ENCODE peak calls at places on chromosomes 16 and 17, in four cellular contexts. M is GM12878, V is endothelial cell of umbilical vein, A is HCT116. Q is an unnamed sample.

GRCh38 chr17:19017401-19017800 is 12.8 kb upstream of the FAM83G start:
- DNase-seq in A (no peak), V (no peak), M (no peak), Q (no peak)

GRCh38 chr17:17096438-17097178 is 54.4 kb downstream of the MPRIP start:
- DNase-seq in M (no peak), A (no peak), V (no peak), Q (no peak)

GRCh38 chr17:15742051-15742795 is 10.1 kb downstream of the TBC1D26 start:
- DNase-seq in M (no peak), A (no peak), V (no peak), Q (no peak)

GRCh38 chr16:31093132-31093703 is 1.4 kb downstream of the VKORC1 start:
- DNase-seq in M (no peak), V (no peak), A (no peak), Q (peak; percentile 51)

GRCh38 chr16:57401943-57402640 is 2.5 kb upstream of the CCL17 start:
- DNase-seq in A (no peak), V (no peak), M (no peak), Q (peak; percentile 38)

GRCh38 chr16:27230562-27230991 is 27.3 kb downstream of the KDM8 start:
- DNase-seq in V (no peak), A (no peak), M (no peak), Q (peak; percentile 19)

GRCh38 chr17:63611354-63611753 is 10.7 kb downstream of the TACO1 start:
- DNase-seq in M (no peak), V (no peak), A (no peak), Q (no peak)

GRCh38 chr17:77472837-77473214 is 332.1 kb downstream of the SEC14L1 start:
- DNase-seq in A (no peak), M (no peak), V (no peak), Q (no peak)

GRCh38 chr17:81401727-81402529 is 6.7 kb downstream of the BAHCC1 start:
- DNase-seq in M (no peak), V (peak; percentile 41), A (no peak), Q (peak; percentile 68)

GRCh38 chr17:77449908-77450741 is 309.4 kb downstream of the SEC14L1 start:
- DNase-seq in V (no peak), A (no peak), M (no peak), Q (peak; percentile 62)

GRCh38 chr17:40915199-40915661 is 22.2 kb downstream of the KRT23 start:
- DNase-seq in V (peak; percentile 3), M (peak; percentile 13), A (peak; percentile 92), Q (no peak)

GRCh38 chr17:64534187-64534586 is 27.4 kb downstream of the CEP95 start:
- DNase-seq in M (no peak), V (peak; percentile 44), A (no peak), Q (no peak)

GRCh38 chr17:8087075-8087941 is at the start of gene ALOX12B:
- DNase-seq in M (no peak), V (no peak), A (no peak), Q (no peak)

GRCh38 chr17:56834380-56835258 is 668 bp downstream of the DGKE start:
- DNase-seq in A (no peak), M (peak; percentile 31), V (peak; percentile 51), Q (peak; percentile 65)

GRCh38 chr16:10923146-10923649 is 19.1 kb downstream of the DEXI start:
- DNase-seq in M (no peak), A (no peak), V (no peak), Q (peak; percentile 11)

GRCh38 chr17:70181866-70182265 is 12.5 kb downstream of the KCNJ2 start:
- DNase-seq in A (no peak), M (no peak), V (peak; percentile 13), Q (no peak)

GRCh38 chr16:80899804-80900592 is 95.6 kb upstream of the CDYL2 start:
- DNase-seq in V (peak; percentile 90), M (no peak), A (no peak), Q (no peak)

GRCh38 chr16:51343411-51343810 is 192.3 kb upstream of the SALL1 start:
- DNase-seq in A (no peak), V (no peak), M (no peak), Q (no peak)

GRCh38 chr17:17900615-17901520 is 64.1 kb upstream of the SREBF1 start:
- DNase-seq in V (peak; percentile 89), M (no peak), A (peak; percentile 78), Q (no peak)

GRCh38 chr17:38873646-38874380 is 4.0 kb downstream of the LASP1 start:
- DNase-seq in M (no peak), V (no peak), A (no peak), Q (no peak)

GRCh38 chr17:44556114-44556853 is 1.0 kb upstream of the FZD2 start:
- DNase-seq in M (peak; percentile 30), A (peak; percentile 19), V (peak; percentile 63), Q (peak; percentile 98)

GRCh38 chr17:70040336-70040735 is 34.7 kb upstream of the KCNJ16 start:
- DNase-seq in V (peak; percentile 94), A (no peak), M (no peak), Q (no peak)

GRCh38 chr17:29215717-29216116 is 30.9 kb upstream of the CRYBA1 start:
- DNase-seq in M (no peak), A (no peak), V (no peak), Q (no peak)

DNA sequence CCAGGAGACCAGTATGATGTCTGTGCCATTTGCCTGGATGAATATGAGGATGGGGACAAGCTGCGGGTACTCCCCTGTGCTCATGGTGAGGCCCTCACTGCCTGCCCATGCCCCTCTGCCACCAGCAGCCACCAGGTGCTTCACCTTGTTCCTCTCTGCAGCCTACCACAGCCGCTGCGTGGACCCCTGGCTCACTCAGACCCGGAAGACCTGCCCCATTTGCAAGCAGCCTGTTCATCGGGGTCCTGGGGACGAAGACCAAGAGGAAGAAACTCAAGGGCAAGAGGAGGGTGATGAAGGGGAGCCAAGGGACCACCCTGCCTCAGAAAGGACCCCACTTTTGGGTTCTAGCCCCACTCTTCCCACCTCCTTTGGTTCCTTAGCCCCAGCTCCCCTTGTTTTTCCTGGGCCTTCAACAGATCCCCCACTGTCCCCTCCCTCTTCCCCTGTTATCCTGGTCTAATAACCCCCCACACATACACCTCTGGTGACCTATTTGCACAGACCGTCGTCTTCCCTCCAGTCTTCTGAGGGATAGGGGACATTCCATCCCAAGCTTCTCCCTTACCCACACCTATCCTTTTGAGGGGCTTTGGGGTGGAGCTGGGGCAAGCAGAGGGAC is 3.7 kb downstream of the PFN1 start:
- DNase-seq in M (no peak), V (no peak), A (no peak), Q (peak; percentile 23)
- TF ChIP-seq POLR2AphosphoS5 in M (peak; percentile 77), V (peak; percentile 53), A (no peak), Q (no peak)

DNA sequence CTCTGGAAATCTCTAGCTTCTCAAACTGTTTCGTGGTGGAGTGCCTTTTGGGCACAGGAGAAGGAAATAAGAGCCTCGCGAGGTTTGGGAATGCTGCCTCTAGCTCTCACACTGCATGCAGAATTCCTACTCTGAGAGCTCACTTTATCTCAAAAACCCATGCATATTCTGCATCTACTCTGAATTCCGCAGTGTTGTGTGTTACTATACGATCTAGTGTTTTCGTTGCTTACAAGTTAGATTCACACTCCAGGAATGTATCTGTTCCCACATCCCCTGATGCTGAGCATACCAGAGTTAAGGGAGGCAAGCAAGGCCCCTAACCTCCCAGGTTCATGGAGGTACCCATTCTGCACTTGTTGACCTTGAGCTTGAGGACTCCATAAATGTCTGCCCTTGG is 462.7 kb downstream of the WWOX start:
- DNase-seq in V (no peak), M (no peak), A (no peak), Q (no peak)
- TF ChIP-seq EZH2 in V (no peak), M (no peak), A (no peak), Q (no peak)

GRCh38 chr16:65120811-65121721 is 797 bp downstream of the CDH11 start:
- DNase-seq in A (no peak), M (no peak), V (peak; percentile 51), Q (peak; percentile 53)

GRCh38 chr16:65118866-65119265 is 3.0 kb downstream of the CDH11 start:
- DNase-seq in M (no peak), A (no peak), V (peak; percentile 47), Q (no peak)

GRCh38 chr16:65121870-65122723 is at the start of gene CDH11:
- DNase-seq in A (no peak), M (no peak), V (peak; percentile 67), Q (peak; percentile 78)

GRCh38 chr16:65117701-65118448 is 4.0 kb downstream of the CDH11 start:
- DNase-seq in A (peak; percentile 0), M (peak; percentile 2), V (peak; percentile 87), Q (peak; percentile 87)

GRCh38 chr16:65119905-65120341 is 1.9 kb downstream of the CDH11 start:
- DNase-seq in A (no peak), V (peak; percentile 62), M (no peak), Q (peak; percentile 50)
- H3K4me3 ChIP-seq in A (no peak overlapping the region), V (no peak overlapping the region), M (no peak overlapping the region), Q (peak overlapping the region; percentile 87)

DNA sequence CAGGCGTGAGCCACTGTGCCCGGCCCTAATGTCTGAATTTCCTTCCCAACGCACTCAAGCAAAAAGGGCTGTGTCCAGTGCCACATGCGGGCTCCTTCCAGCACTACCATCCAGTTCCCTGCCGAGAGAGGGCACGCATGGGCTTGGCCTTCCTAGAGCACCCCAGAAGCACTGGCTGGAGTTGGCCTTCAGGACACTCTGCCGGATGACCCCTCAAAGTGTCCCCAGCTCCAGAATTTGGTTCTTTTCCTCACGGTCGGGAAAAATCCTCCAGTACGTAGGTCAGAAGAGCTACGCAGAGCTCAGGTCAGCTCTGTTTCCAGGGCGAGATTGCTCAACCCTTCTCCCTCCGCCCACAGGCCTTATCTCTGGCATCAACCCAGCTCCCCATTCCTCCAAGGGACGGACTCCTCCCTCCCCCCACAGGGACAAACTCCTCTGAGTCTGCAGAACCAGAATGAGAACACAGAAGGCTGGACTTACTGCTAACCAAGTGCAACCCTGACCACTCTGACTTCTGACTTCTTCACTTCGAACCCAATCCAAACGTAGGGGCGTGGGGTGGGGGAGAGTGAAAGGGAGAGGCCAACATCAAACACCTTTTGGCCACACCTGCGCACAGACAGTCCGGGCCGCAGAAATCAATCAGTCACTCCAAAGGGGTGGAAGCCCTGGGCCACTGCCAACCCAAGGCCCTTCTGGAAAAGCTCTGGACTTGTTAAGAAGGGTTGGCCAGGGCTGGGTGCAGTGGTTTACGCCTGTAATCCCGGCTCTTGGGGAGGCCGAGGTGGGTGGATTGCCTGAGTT is 3.6 kb downstream of the CDC42EP4 start:
- DNase-seq in A (peak; percentile 86), M (no peak), V (peak; percentile 68), Q (no peak)
- TF ChIP-seq POLR2AphosphoS5 in A (peak; percentile 39), M (no peak), V (no peak), Q (no peak)

GRCh38 chr16:982152-983043 is 828 bp downstream of the SOX8 start:
- DNase-seq in V (no peak), M (no peak), A (no peak), Q (peak; percentile 46)
- TF ChIP-seq EZH2 in V (peak; percentile 99), M (no peak), A (no peak), Q (peak; percentile 57)